ENCODE peak calls at places on chromosome 15, in ten cellular contexts. Y, Q, O, N, M, C, G, A, Z and V are unnamed samples.

GRCh38 chr15:52678036-52678467 is 1.1 kb downstream of the ATOSA start:
- DNase-seq in Y (peak; percentile 73), Q (peak; percentile 50), O (peak; percentile 86), N (peak; percentile 57), M (no peak), C (peak; percentile 83), G (no peak), A (peak; percentile 65), Z (peak; percentile 35), V (peak; percentile 84)

GRCh38 chr15:57158997-57159668 is 217.2 kb upstream of the CGNL1 start:
- DNase-seq in Y (peak; percentile 48), Q (no peak), O (no peak), N (peak; percentile 63), M (no peak), C (no peak), G (no peak), A (no peak), Z (no peak), V (no peak)

GRCh38 chr15:57861039-57861638 is 154.6 kb downstream of the POLR2M start:
- DNase-seq in Y (peak; percentile 80), Q (peak; percentile 35), O (no peak), N (peak; percentile 60), M (no peak), C (peak; percentile 75), G (no peak), A (peak; percentile 66), Z (no peak), V (no peak)

GRCh38 chr15:99614749-99615288 is 49.0 kb downstream of the MEF2A start:
- DNase-seq in Y (no peak), Q (no peak), O (no peak), N (no peak), M (no peak), C (no peak), G (no peak), A (no peak), Z (no peak), V (no peak)

GRCh38 chr15:71748327-71748726 is 62.0 kb upstream of the NR2E3 start:
- DNase-seq in Y (peak; percentile 54), Q (peak; percentile 84), O (no peak), N (peak; percentile 95), M (no peak), C (no peak), G (no peak), A (peak; percentile 42), Z (no peak), V (no peak)

GRCh38 chr15:58957101-58957973 is 23.9 kb upstream of the SLTM start:
- DNase-seq in Y (peak; percentile 61), Q (no peak), O (no peak), N (peak; percentile 90), M (no peak), C (peak; percentile 89), G (no peak), A (peak; percentile 58), Z (no peak), V (no peak)

GRCh38 chr15:62413147-62413546 is 248.1 kb upstream of the C2CD4B start:
- DNase-seq in Y (peak; percentile 43), Q (no peak), O (no peak), N (no peak), M (no peak), C (no peak), G (no peak), A (no peak), Z (no peak), V (no peak)

GRCh38 chr15:67738056-67738455 is 87.3 kb upstream of the SKOR1 start:
- DNase-seq in Y (no peak), Q (no peak), O (no peak), N (no peak), M (no peak), C (no peak), G (no peak), A (no peak), Z (no peak), V (no peak)

GRCh38 chr15:28098360-28098765 is 752 bp downstream of the OCA2 start:
- DNase-seq in Y (no peak), Q (no peak), O (no peak), N (no peak), M (no peak), C (no peak), G (peak; percentile 87), A (no peak), Z (no peak), V (peak; percentile 47)

GRCh38 chr15:31303434-31304073 is 23.1 kb upstream of the KLF13 start:
- DNase-seq in Y (no peak), Q (no peak), O (peak; percentile 70), N (no peak), M (no peak), C (no peak), G (peak; percentile 37), A (no peak), Z (peak; percentile 60), V (peak; percentile 72)

GRCh38 chr15:77002436-77002835 is 7.5 kb downstream of the PSTPIP1 start:
- DNase-seq in Y (no peak), Q (peak; percentile 12), O (no peak), N (no peak), M (no peak), C (no peak), G (no peak), A (no peak), Z (no peak), V (no peak)

GRCh38 chr15:70863450-70864218 is 9.7 kb upstream of the LARP6 start:
- DNase-seq in Y (peak; percentile 85), Q (peak; percentile 92), O (no peak), N (peak; percentile 94), M (no peak), C (no peak), G (no peak), A (peak; percentile 92), Z (no peak), V (no peak)

GRCh38 chr15:48560321-48561051 is 85.0 kb downstream of the FBN1 start:
- DNase-seq in Y (no peak), Q (no peak), O (no peak), N (no peak), M (no peak), C (no peak), G (no peak), A (no peak), Z (no peak), V (no peak)

GRCh38 chr15:82414536-82415191 is 15.0 kb upstream of the GOLGA6L9 start:
- DNase-seq in Y (peak; percentile 55), Q (no peak), O (no peak), N (peak; percentile 3), M (no peak), C (no peak), G (no peak), A (peak; percentile 48), Z (no peak), V (no peak)

GRCh38 chr15:25065876-25066275 is 111.1 kb downstream of the SNRPN start:
- DNase-seq in Y (no peak), Q (no peak), O (no peak), N (no peak), M (no peak), C (no peak), G (no peak), A (no peak), Z (no peak), V (peak; percentile 22)
- H3K9me3 ChIP-seq in Y (peaks cover 56% of the 10 kb centered on the region), Q (peaks cover 100% of the 10 kb centered on the region), O (peaks cover 63% of the 10 kb centered on the region), N (peaks cover 82% of the 10 kb centered on the region), M (peaks cover 100% of the 10 kb centered on the region), C (no peaks in the 10 kb centered on the region), G (peaks cover 95% of the 10 kb centered on the region), A (peaks cover 100% of the 10 kb centered on the region), Z (peaks cover 40% of the 10 kb centered on the region), V (peaks cover 99% of the 10 kb centered on the region)

DNA sequence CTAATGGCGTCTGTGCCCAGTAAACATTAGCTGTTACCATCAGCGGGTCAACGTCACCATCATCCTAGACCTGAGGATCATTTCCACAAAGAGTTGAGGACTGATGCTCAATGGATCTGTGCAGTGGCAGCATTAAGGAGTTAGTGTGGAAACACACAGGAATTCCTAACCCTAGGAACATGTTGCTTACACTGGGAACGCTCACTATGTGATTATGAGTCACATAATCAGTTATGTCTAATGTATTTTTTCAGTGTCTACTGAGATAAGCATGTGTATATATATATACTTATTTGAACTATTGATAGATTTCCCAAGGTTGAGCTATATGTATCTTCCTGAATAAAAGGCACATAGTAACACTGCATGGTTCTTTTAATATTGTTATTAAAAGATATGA is 19.0 kb downstream of the ARNT2 start:
- DNase-seq in Y (peak; percentile 26), Q (peak; percentile 57), O (no peak), N (peak; percentile 19), M (no peak), C (no peak), G (no peak), A (peak; percentile 84), Z (no peak), V (no peak)
- TF ChIP-seq CTCF in Y (no peak), Q (no peak), O (no peak), N (no peak), M (no peak), C (no peak), G (no peak), A (no peak), Z (no peak), V (no peak)

GRCh38 chr15:66718220-66718988 is 16.4 kb downstream of the SMAD6 start:
- DNase-seq in Y (no peak), Q (no peak), O (no peak), N (no peak), M (no peak), C (no peak), G (no peak), A (no peak), Z (no peak), V (no peak)
- H3K4me1 ChIP-seq in Y (peaks cover 9% of the 10 kb centered on the region), Q (peaks cover 29% of the 10 kb centered on the region), O (no peaks in the 10 kb centered on the region), N (peaks cover 19% of the 10 kb centered on the region), M (peaks cover 46% of the 10 kb centered on the region), C (peaks cover 18% of the 10 kb centered on the region), G (peaks cover 81% of the 10 kb centered on the region), A (peaks cover 25% of the 10 kb centered on the region), Z (peaks cover 87% of the 10 kb centered on the region), V (peaks cover 24% of the 10 kb centered on the region)

GRCh38 chr15:22224241-22224671 is 143.9 kb downstream of the OR4M2 start:
- DNase-seq in Y (no peak), Q (no peak), O (no peak), N (no peak), M (no peak), C (peak; percentile 17), G (no peak), A (no peak), Z (no peak), V (peak; percentile 37)
- H3K9me3 ChIP-seq in Y (peaks cover 8% of the 10 kb centered on the region), Q (peaks cover 23% of the 10 kb centered on the region), O (no peaks in the 10 kb centered on the region), N (peaks cover 13% of the 10 kb centered on the region), M (no peaks in the 10 kb centered on the region), C (no peaks in the 10 kb centered on the region), G (no peaks in the 10 kb centered on the region), A (peaks cover 42% of the 10 kb centered on the region), Z (no peaks in the 10 kb centered on the region), V (no peaks in the 10 kb centered on the region)

DNA sequence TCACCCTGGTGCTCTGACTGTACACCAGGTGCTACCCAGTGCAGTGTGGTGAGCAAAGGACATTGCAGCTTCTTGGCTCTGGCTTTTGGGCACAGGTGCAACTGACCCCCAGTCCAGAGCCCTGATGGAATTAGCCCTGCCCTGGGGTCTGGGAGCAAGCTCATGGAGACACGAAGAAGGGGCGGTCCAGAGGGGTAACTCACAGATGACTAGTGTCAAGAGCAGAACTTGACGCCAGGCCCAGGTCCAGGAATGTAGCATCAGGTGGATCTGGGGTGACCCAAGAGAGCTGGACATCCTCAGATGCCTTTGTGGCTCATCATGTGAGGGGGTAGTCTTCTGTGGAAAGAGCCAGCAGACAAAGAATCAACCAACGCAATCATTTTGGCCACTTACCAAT is 88.9 kb downstream of the ASB7 start:
- DNase-seq in Y (no peak), Q (no peak), O (peak; percentile 56), N (no peak), M (no peak), C (no peak), G (no peak), A (no peak), Z (no peak), V (no peak)
- TF ChIP-seq CTCF in Y (no peak), Q (no peak), O (no peak), N (no peak), M (no peak), C (no peak), G (no peak), A (no peak), Z (no peak), V (no peak)

GRCh38 chr15:40295297-40295696 is 12.4 kb upstream of the ANKRD63 start:
- DNase-seq in Y (no peak), Q (no peak), O (no peak), N (no peak), M (no peak), C (no peak), G (no peak), A (no peak), Z (no peak), V (peak; percentile 56)
- H3K4me1 ChIP-seq in Y (no peaks in the 10 kb centered on the region), Q (peaks cover 4% of the 10 kb centered on the region), O (no peaks in the 10 kb centered on the region), N (no peaks in the 10 kb centered on the region), M (peaks cover 18% of the 10 kb centered on the region), C (no peaks in the 10 kb centered on the region), G (peaks cover 14% of the 10 kb centered on the region), A (no peaks in the 10 kb centered on the region), Z (peaks cover 41% of the 10 kb centered on the region), V (peaks cover 27% of the 10 kb centered on the region)